ENCODE peak calls at places on chromosome X, in four cellular contexts. O is foreskin fibroblast, Y is NCI-H226, L is non-pigmented ciliary epithelial cell. V is an unnamed sample.

GRCh38 chrX:96425204-96425603 is 259.4 kb upstream of the DIAPH2 start:
- DNase-seq in O (no peak), L (no peak), Y (no peak), V (no peak)

GRCh38 chrX:23884427-23885024 is 23.2 kb downstream of the APOO start:
- DNase-seq in L (no peak), O (peak), Y (no peak), V (no peak)

GRCh38 chrX:109920325-109920724 is 82.6 kb upstream of the TMEM164 start:
- DNase-seq in O (no peak), Y (no peak), L (no peak), V (no peak)

GRCh38 chrX:38514014-38514854 is 47.1 kb upstream of the TSPAN7 start:
- DNase-seq in L (no peak), O (no peak), Y (no peak), V (no peak)

GRCh38 chrX:100615015-100615414 is 21.6 kb downstream of the TSPAN6 start:
- DNase-seq in Y (peak), L (peak), O (peak), V (peak)

GRCh38 chrX:17597836-17598434 is 139.4 kb upstream of the SCML1 start:
- DNase-seq in Y (peak), O (no peak), L (no peak), V (no peak)

GRCh38 chrX:42943051-42943450 is 165.1 kb upstream of the PPP1R2C start:
- DNase-seq in Y (peak), L (no peak), O (no peak), V (no peak)

GRCh38 chrX:12672362-12673106 is 118.7 kb upstream of the PRPS2 start:
- DNase-seq in L (no peak), Y (no peak), O (no peak), V (no peak)

GRCh38 chrX:49188468-49189076 is 2.4 kb upstream of the PRICKLE3 start:
- DNase-seq in L (no peak), O (no peak), Y (no peak), V (no peak)

GRCh38 chrX:1178580-1179057 is 33.8 kb downstream of the CRLF2 start:
- DNase-seq in Y (no peak), O (peak), L (peak), V (peak)

GRCh38 chrX:11967986-11968385 is 170.3 kb upstream of the FRMPD4 start:
- DNase-seq in Y (no peak), L (no peak), O (no peak), V (no peak)

GRCh38 chrX:18149454-18149853 is 71.2 kb downstream of the BEND2 start:
- DNase-seq in Y (no peak), O (no peak), L (no peak), V (no peak)

GRCh38 chrX:119190251-119190651 is 45.8 kb upstream of the PGRMC1 start:
- DNase-seq in L (no peak), Y (no peak), O (no peak), V (no peak)

GRCh38 chrX:18861436-18861950 is 122.4 kb downstream of the PHKA2 start:
- DNase-seq in Y (no peak), L (no peak), O (no peak), V (no peak)

GRCh38 chrX:63330681-63331080 is 20.5 kb downstream of the SPIN4 start:
- DNase-seq in O (no peak), Y (peak), L (no peak), V (no peak)

GRCh38 chrX:44651347-44651746 is 108.7 kb upstream of the FUNDC1 start:
- DNase-seq in L (no peak), Y (peak), O (no peak), V (no peak)

GRCh38 chrX:69033936-69034335 is 131.3 kb downstream of the PJA1 start:
- DNase-seq in O (no peak), Y (peak), L (no peak), V (no peak)

GRCh38 chrX:38081926-38082708 is 75.8 kb downstream of the SYTL5 start:
- DNase-seq in O (no peak), L (no peak), Y (no peak), V (no peak)

GRCh38 chrX:46686003-46686645 is 72.8 kb downstream of the SLC9A7 start:
- DNase-seq in L (no peak), Y (no peak), O (no peak), V (no peak)

GRCh38 chrX:140053841-140054240 is 88.5 kb upstream of the CXorf66 start:
- DNase-seq in O (no peak), L (no peak), Y (no peak), V (no peak)

GRCh38 chrX:9182041-9182440 is 148.1 kb upstream of the FAM9B start:
- DNase-seq in O (no peak), Y (no peak), L (no peak), V (no peak)

GRCh38 chrX:8500203-8500602 is 35.6 kb downstream of the VCX3B start:
- DNase-seq in Y (no peak), O (no peak), L (no peak), V (no peak)

GRCh38 chrX:110316351-110317078 is 1.4 kb downstream of the AMMECR1 start:
- DNase-seq in Y (no peak), O (no peak), L (no peak), V (no peak)

GRCh38 chrX:46791927-46792825 is 33.3 kb upstream of the SLC9A7 start:
- DNase-seq in Y (peak), L (peak), O (peak), V (peak)

GRCh38 chrX:17007134-17007768 is 60.8 kb downstream of the REPS2 start:
- DNase-seq in Y (no peak), L (no peak), O (no peak), V (no peak)

GRCh38 chrX:45472968-45473367 is 272.3 kb upstream of the DIPK2B start:
- DNase-seq in Y (no peak), L (no peak), O (peak), V (peak)

GRCh38 chrX:154605566-154605965 is 13.5 kb downstream of the CTAG1B start:
- DNase-seq in O (no peak), Y (no peak), L (no peak), V (no peak)

GRCh38 chrX:39613508-39613921 is 484.2 kb downstream of the BCOR start:
- DNase-seq in O (no peak), Y (peak), L (no peak), V (no peak)

GRCh38 chrX:131441033-131441432 is 102.8 kb upstream of the OR13H1 start:
- DNase-seq in Y (no peak), O (no peak), L (no peak), V (no peak)

GRCh38 chrX:85107407-85107806 is 103.7 kb downstream of the APOOL start:
- DNase-seq in Y (no peak), O (no peak), L (no peak), V (no peak)

GRCh38 chrX:125108926-125109325 is 210.7 kb upstream of the TEX13C start:
- DNase-seq in Y (no peak), L (no peak), O (no peak), V (no peak)

GRCh38 chrX:103309860-103310591 is 764 bp downstream of the BEX2 start:
- DNase-seq in O (no peak), Y (no peak), L (no peak), V (no peak)

GRCh38 chrX:46325312-46325877 is 219.8 kb downstream of the ZNF674 start:
- DNase-seq in Y (peak), L (peak), O (peak), V (no peak)

GRCh38 chrX:74419861-74420193 is 1.5 kb upstream of the SLC16A2 start:
- DNase-seq in Y (no peak), L (no peak), O (no peak), V (no peak)

GRCh38 chrX:41522071-41522470 is 74.9 kb downstream of the NYX start:
- DNase-seq in L (no peak), O (no peak), Y (no peak), V (no peak)

GRCh38 chrX:32448320-32448719 is 763.0 kb downstream of the DMD start:
- DNase-seq in O (no peak), L (no peak), Y (no peak), V (no peak)

GRCh38 chrX:24023972-24024664 is 2.9 kb downstream of the KLHL15 start:
- DNase-seq in Y (no peak), O (no peak), L (no peak), V (no peak)

V was measured in BJ.